ENCODE peak calls at places on chromosomes 5 and 9, in five cellular contexts. W is sigmoid colon, V is mucosa of descending colon, T is coronary artery, P is A549. U is an unnamed sample.

GRCh38 chr9:13816837-13817236 is 497.1 kb downstream of the NFIB start:
- DNase-seq in W (no peak), V (no peak), T (no peak), P (no peak), U (no peak)

GRCh38 chr9:96619109-96619435 is 571 bp downstream of the CDC14B start:
- DNase-seq in W (peak), V (peak), T (no peak), P (no peak), U (no peak)

GRCh38 chr9:94772654-94773303 is 46.3 kb downstream of the AOPEP start:
- DNase-seq in W (no peak), V (no peak), T (no peak), P (no peak), U (no peak)

GRCh38 chr5:135073771-135074345 is 39.8 kb upstream of the PITX1 start:
- DNase-seq in W (peak), V (no peak), T (peak), P (no peak), U (no peak)

GRCh38 chr5:132419517-132420468 is 50.3 kb downstream of the SLC22A5 start:
- DNase-seq in W (peak), V (peak), T (peak), P (peak), U (no peak)

GRCh38 chr5:136001531-136001930 is 27.3 kb upstream of the TGFBI start:
- DNase-seq in W (no peak), V (no peak), T (no peak), P (no peak), U (no peak)

GRCh38 chr5:76716456-76717157 is 681 bp downstream of the F2R start:
- DNase-seq in W (no peak), V (no peak), T (no peak), P (no peak), U (no peak)

GRCh38 chr5:11797132-11797531 is 107.1 kb downstream of the CTNND2 start:
- DNase-seq in W (no peak), V (no peak), T (no peak), P (no peak), U (no peak)

GRCh38 chr5:40413747-40414146 is 266.0 kb upstream of the PTGER4 start:
- DNase-seq in W (no peak), V (no peak), T (no peak), P (no peak), U (no peak)

GRCh38 chr9:129309041-129309430 is 131.0 kb upstream of the IER5L start:
- DNase-seq in W (peak), V (no peak), T (peak), P (no peak), U (no peak)

GRCh38 chr9:130240410-130241197 is 25.0 kb upstream of the HMCN2 start:
- DNase-seq in W (peak), V (no peak), T (no peak), P (peak), U (no peak)

GRCh38 chr5:55868846-55869245 is 17.7 kb downstream of the IL31RA start:
- DNase-seq in W (no peak), V (no peak), T (no peak), P (peak), U (no peak)

GRCh38 chr5:178464431-178465048 is 125.7 kb downstream of the COL23A1 start:
- DNase-seq in W (no peak), V (no peak), T (no peak), P (no peak), U (no peak)

GRCh38 chr5:6592611-6593010 is 40.2 kb downstream of the NSUN2 start:
- DNase-seq in W (no peak), V (no peak), T (no peak), P (no peak), U (no peak)

GRCh38 chr5:65482727-65483473 is 1.2 kb upstream of the ADAMTS6 start:
- DNase-seq in W (no peak), V (no peak), T (no peak), P (no peak), U (no peak)

GRCh38 chr9:87267251-87267679 is 230.4 kb upstream of the DAPK1 start:
- DNase-seq in W (peak), V (no peak), T (no peak), P (no peak), U (no peak)

GRCh38 chr5:136155769-136156168 is 23.1 kb downstream of the SMAD5 start:
- DNase-seq in W (no peak), V (no peak), T (no peak), P (no peak), U (no peak)

GRCh38 chr5:127757576-127757975 is 54.4 kb downstream of the CCDC192 start:
- DNase-seq in W (no peak), V (no peak), T (no peak), P (peak), U (no peak)

GRCh38 chr5:77679791-77680190 is 41.3 kb upstream of the OTP start:
- DNase-seq in W (no peak), V (no peak), T (no peak), P (no peak), U (no peak)

GRCh38 chr5:175689147-175689991 is 31.5 kb downstream of the HRH2 start:
- DNase-seq in W (peak), V (no peak), T (peak), P (no peak), U (no peak)

GRCh38 chr5:126003309-126003708 is 419.9 kb upstream of the GRAMD2B start:
- DNase-seq in W (no peak), V (no peak), T (no peak), P (no peak), U (peak)

GRCh38 chr5:133246376-133247144 is 194.7 kb downstream of the HSPA4 start:
- DNase-seq in W (no peak), V (no peak), T (no peak), P (no peak), U (no peak)

GRCh38 chr5:117497626-117498025 is 923.0 kb upstream of the SEMA6A start:
- DNase-seq in W (no peak), V (no peak), T (no peak), P (no peak), U (no peak)

GRCh38 chr5:181217111-181217804 is 5.8 kb upstream of the TRIM41 start:
- DNase-seq in W (peak), V (peak), T (no peak), P (peak), U (peak)

GRCh38 chr5:33032161-33033085 is 321.3 kb downstream of the NPR3 start:
- DNase-seq in W (no peak), V (no peak), T (no peak), P (no peak), U (no peak)
- H3K4me3 ChIP-seq in W (no peak), V (no peak), T (no peak), P (no peak), U (no peak)

GRCh38 chr9:22255337-22255736 is 191.3 kb upstream of the DMRTA1 start:
- DNase-seq in W (no peak), V (no peak), T (no peak), P (no peak), U (no peak)

GRCh38 chr9:22256381-22256780 is 190.2 kb upstream of the DMRTA1 start:
- DNase-seq in W (no peak), V (no peak), T (no peak), P (no peak), U (no peak)

GRCh38 chr9:22257026-22257425 is 189.6 kb upstream of the DMRTA1 start:
- DNase-seq in W (no peak), V (no peak), T (no peak), P (no peak), U (no peak)
- TF ChIP-seq CTCF in W (no peak), V (no peak), T (no peak), P (no peak), U (no peak)

DNA sequence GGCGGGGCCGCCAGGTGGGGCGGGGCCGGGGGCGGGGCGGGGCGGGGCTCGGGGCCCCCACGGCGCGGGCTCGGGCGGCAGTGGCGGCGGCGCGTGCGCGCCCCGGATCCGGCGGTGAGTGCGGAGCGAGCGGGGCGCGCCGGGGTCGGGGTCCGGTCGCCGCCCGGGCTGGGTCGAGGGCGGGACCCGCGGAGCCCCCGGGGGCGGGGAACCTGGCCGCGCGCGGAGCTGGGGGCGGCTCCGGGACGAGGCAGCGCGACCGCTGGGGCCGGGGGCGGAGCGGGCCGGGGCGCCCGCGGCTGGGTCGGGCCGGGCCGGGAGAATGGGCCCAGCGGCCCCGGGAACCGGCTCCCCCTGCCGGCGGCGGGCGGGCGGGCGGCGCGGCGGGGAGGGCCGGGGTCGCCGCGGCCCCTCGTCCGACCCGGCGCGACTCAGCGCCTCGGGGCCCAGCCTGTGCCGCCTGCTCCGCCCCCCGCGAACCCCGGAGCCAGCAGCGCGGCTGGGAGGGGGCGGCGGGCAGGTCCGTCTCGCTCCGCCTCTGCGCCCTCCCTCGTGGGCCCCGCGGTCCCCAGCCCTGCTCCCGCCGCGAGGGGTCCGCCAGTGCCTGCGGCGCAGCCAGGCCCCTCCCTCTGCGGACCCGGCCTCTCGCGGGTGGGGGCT is 3.1 kb downstream of the EGFL7 start:
- DNase-seq in W (no peak), V (peak), T (no peak), P (peak), U (no peak)
- H3K4me3 ChIP-seq in W (peak), V (no peak), T (peak), P (peak), U (no peak)

GRCh38 chr5:93430673-93431192 is 150.3 kb downstream of the NR2F1-AS1 start:
- DNase-seq in W (no peak), V (no peak), T (no peak), P (no peak), U (no peak)
- TF ChIP-seq CTCF in W (no peak), V (no peak), T (no peak), P (no peak), U (no peak)

GRCh38 chr9:123834907-123835562 is 94.9 kb downstream of the DENND1A start:
- DNase-seq in W (no peak), V (no peak), T (no peak), P (no peak), U (peak)
- H3K4me3 ChIP-seq in W (no peak), V (no peak), T (no peak), P (no peak), U (no peak)